ENCODE peak calls at places on chromosomes 11 and 22, in six cellular contexts. One of them, this sample, is unnamed. For H3K4me1, the result is how much of the 10 kb centered on the place peaks cover.

GRCh38 chr11:38927993-38928392 is 2330.0 kb upstream of the RAG2 start:
- DNase-seq in GM23338: no peak
- DNase-seq in prostate gland: no peak
- DNase-seq in K562: no peak
- DNase-seq in aorta: no peak
- DNase-seq in colonic mucosa: no peak
- DNase-seq in this sample: no peak

GRCh38 chr11:86802601-86803051 is 2.3 kb downstream of the PRSS23 start:
- DNase-seq in GM23338: peak
- DNase-seq in prostate gland: peak
- DNase-seq in K562: peak
- DNase-seq in aorta: no peak
- DNase-seq in colonic mucosa: no peak
- DNase-seq in this sample: no peak

GRCh38 chr11:68020575-68020974 is 9.9 kb upstream of the NDUFS8 start:
- DNase-seq in GM23338: peak
- DNase-seq in prostate gland: no peak
- DNase-seq in K562: no peak
- DNase-seq in aorta: no peak
- DNase-seq in colonic mucosa: no peak
- DNase-seq in this sample: no peak

GRCh38 chr22:38214248-38215056 is 12.7 kb downstream of the MAFF start:
- DNase-seq in GM23338: peak
- DNase-seq in prostate gland: peak
- DNase-seq in K562: peak
- DNase-seq in aorta: peak
- DNase-seq in colonic mucosa: peak
- DNase-seq in this sample: peak

GRCh38 chr11:9092085-9092484 is 686 bp upstream of the SCUBE2 start:
- DNase-seq in GM23338: no peak
- DNase-seq in prostate gland: no peak
- DNase-seq in K562: no peak
- DNase-seq in aorta: no peak
- DNase-seq in colonic mucosa: no peak
- DNase-seq in this sample: no peak

GRCh38 chr11:103961010-103961409 is 75.4 kb upstream of the DDI1 start:
- DNase-seq in GM23338: no peak
- DNase-seq in prostate gland: no peak
- DNase-seq in K562: no peak
- DNase-seq in aorta: no peak
- DNase-seq in colonic mucosa: no peak
- DNase-seq in this sample: no peak

GRCh38 chr11:112590778-112591177 is 330.1 kb upstream of the PLET1 start:
- DNase-seq in GM23338: peak
- DNase-seq in prostate gland: no peak
- DNase-seq in K562: no peak
- DNase-seq in aorta: no peak
- DNase-seq in colonic mucosa: no peak
- DNase-seq in this sample: no peak

GRCh38 chr11:8056810-8057463 is 24.1 kb upstream of the TUB start:
- DNase-seq in GM23338: no peak
- DNase-seq in prostate gland: no peak
- DNase-seq in K562: no peak
- DNase-seq in aorta: peak
- DNase-seq in colonic mucosa: no peak
- DNase-seq in this sample: no peak

GRCh38 chr11:118790357-118791014 is 478 bp downstream of the DDX6 start:
- DNase-seq in GM23338: peak
- DNase-seq in prostate gland: peak
- DNase-seq in K562: peak
- DNase-seq in aorta: peak
- DNase-seq in colonic mucosa: peak
- DNase-seq in this sample: peak

GRCh38 chr11:57515332-57516060 is at the start of gene SLC43A1:
- DNase-seq in GM23338: peak
- DNase-seq in prostate gland: peak
- DNase-seq in K562: peak
- DNase-seq in aorta: peak
- DNase-seq in colonic mucosa: peak
- DNase-seq in this sample: peak

GRCh38 chr11:61579398-61580291 is 1.2 kb downstream of the SYT7 start:
- DNase-seq in GM23338: peak
- DNase-seq in prostate gland: no peak
- DNase-seq in K562: no peak
- DNase-seq in aorta: no peak
- DNase-seq in colonic mucosa: no peak
- DNase-seq in this sample: no peak

GRCh38 chr11:132872223-132872622 is 660.1 kb downstream of the OPCML start:
- DNase-seq in GM23338: no peak
- DNase-seq in prostate gland: no peak
- DNase-seq in K562: no peak
- DNase-seq in aorta: no peak
- DNase-seq in colonic mucosa: no peak
- DNase-seq in this sample: no peak

GRCh38 chr11:69708731-69709401 is 5.0 kb upstream of the FGF19 start:
- DNase-seq in GM23338: peak
- DNase-seq in prostate gland: no peak
- DNase-seq in K562: no peak
- DNase-seq in aorta: no peak
- DNase-seq in colonic mucosa: no peak
- DNase-seq in this sample: no peak

GRCh38 chr22:19289475-19290161 is 1.9 kb downstream of the CLTCL1 start:
- DNase-seq in GM23338: no peak
- DNase-seq in prostate gland: no peak
- DNase-seq in K562: peak
- DNase-seq in aorta: no peak
- DNase-seq in colonic mucosa: no peak
- DNase-seq in this sample: no peak

GRCh38 chr11:61507962-61508824 is at the start of gene LRRC10B:
- DNase-seq in GM23338: peak
- DNase-seq in prostate gland: no peak
- DNase-seq in K562: peak
- DNase-seq in aorta: no peak
- DNase-seq in colonic mucosa: peak
- DNase-seq in this sample: no peak

GRCh38 chr22:19143967-19144400 is 467 bp downstream of the ESS2 start:
- DNase-seq in GM23338: no peak
- DNase-seq in prostate gland: no peak
- DNase-seq in K562: peak
- DNase-seq in aorta: no peak
- DNase-seq in colonic mucosa: no peak
- DNase-seq in this sample: peak

GRCh38 chr22:49020314-49020713 is 807.4 kb downstream of the BRD1 start:
- DNase-seq in GM23338: no peak
- DNase-seq in prostate gland: no peak
- DNase-seq in K562: no peak
- DNase-seq in aorta: no peak
- DNase-seq in colonic mucosa: no peak
- DNase-seq in this sample: no peak

GRCh38 chr22:39527481-39527961 is 5.0 kb downstream of the RPS19BP1 start:
- DNase-seq in GM23338: peak
- DNase-seq in prostate gland: peak
- DNase-seq in K562: peak
- DNase-seq in aorta: no peak
- DNase-seq in colonic mucosa: peak
- DNase-seq in this sample: no peak

GRCh38 chr11:2891291-2891690 is 5.7 kb upstream of the CDKN1C start:
- DNase-seq in GM23338: peak
- DNase-seq in prostate gland: no peak
- DNase-seq in K562: peak
- DNase-seq in aorta: no peak
- DNase-seq in colonic mucosa: no peak
- DNase-seq in this sample: no peak

GRCh38 chr11:122628691-122629555 is 26.6 kb upstream of the UBASH3B start:
- DNase-seq in GM23338: peak
- DNase-seq in prostate gland: peak
- DNase-seq in K562: peak
- DNase-seq in aorta: peak
- DNase-seq in colonic mucosa: peak
- DNase-seq in this sample: peak

GRCh38 chr11:78228467-78228866 is 39.7 kb downstream of the USP35 start:
- DNase-seq in GM23338: peak
- DNase-seq in prostate gland: no peak
- DNase-seq in K562: peak
- DNase-seq in aorta: no peak
- DNase-seq in colonic mucosa: peak
- DNase-seq in this sample: no peak

GRCh38 chr22:48574776-48575566 is 1252.7 kb downstream of the BRD1 start:
- DNase-seq in GM23338: peak
- DNase-seq in prostate gland: peak
- DNase-seq in K562: no peak
- DNase-seq in aorta: peak
- DNase-seq in colonic mucosa: peak
- DNase-seq in this sample: no peak

GRCh38 chr22:43782448-43782847 is 29.7 kb downstream of the EFCAB6 start:
- DNase-seq in GM23338: no peak
- DNase-seq in prostate gland: no peak
- DNase-seq in K562: no peak
- DNase-seq in aorta: no peak
- DNase-seq in colonic mucosa: no peak
- DNase-seq in this sample: no peak

GRCh38 chr22:11253000-11253511 is 4274.9 kb upstream of the OR11H1 start:
- DNase-seq in GM23338: no peak
- DNase-seq in prostate gland: no peak
- DNase-seq in K562: no peak
- DNase-seq in aorta: peak
- DNase-seq in colonic mucosa: no peak
- DNase-seq in this sample: no peak

GRCh38 chr11:117202386-117203068 is 3.4 kb downstream of the TAGLN start:
- DNase-seq in GM23338: no peak
- DNase-seq in prostate gland: no peak
- DNase-seq in K562: no peak
- DNase-seq in aorta: no peak
- DNase-seq in colonic mucosa: no peak
- DNase-seq in this sample: no peak
- H3K4me3 ChIP-seq in GM23338: no peak
- H3K4me3 ChIP-seq in prostate gland: peak
- H3K4me3 ChIP-seq in K562: no peak
- H3K4me3 ChIP-seq in aorta: peak
- H3K4me3 ChIP-seq in colonic mucosa: peak
- H3K4me3 ChIP-seq in this sample: no peak

DNA sequence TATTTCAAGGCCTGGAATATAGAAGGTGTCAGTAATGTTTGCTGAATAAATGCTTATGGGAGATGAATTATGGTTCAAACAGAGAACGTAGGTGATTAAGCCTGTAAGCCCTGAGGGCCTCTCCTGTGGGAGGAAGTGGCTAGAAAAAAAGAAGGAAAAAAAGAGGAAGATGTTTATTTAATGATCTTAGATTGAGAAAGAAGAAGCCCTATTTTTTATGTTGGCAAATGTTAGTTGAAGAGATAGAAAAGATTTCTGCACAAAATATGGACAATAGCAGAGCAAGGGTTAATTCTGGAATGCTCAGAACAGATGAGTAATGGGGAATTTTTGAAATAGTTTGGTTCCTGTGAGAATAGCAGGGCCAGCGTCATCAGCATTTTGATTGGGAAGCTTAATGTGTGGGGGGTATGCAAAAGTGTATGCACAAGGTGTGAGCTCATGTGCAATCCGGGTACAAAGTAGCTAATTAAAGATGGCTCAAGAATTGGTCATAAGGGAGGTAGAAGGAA is 95.7 kb downstream of the TEAD1 start:
- DNase-seq in GM23338: peak
- DNase-seq in prostate gland: no peak
- DNase-seq in K562: no peak
- DNase-seq in aorta: no peak
- DNase-seq in colonic mucosa: no peak
- DNase-seq in this sample: no peak
- H3K4me1 ChIP-seq in GM23338: half or more
- H3K4me1 ChIP-seq in prostate gland: under half
- H3K4me1 ChIP-seq in K562: under half
- H3K4me1 ChIP-seq in aorta: under half
- H3K4me1 ChIP-seq in colonic mucosa: under half
- H3K4me1 ChIP-seq in this sample: under half

GRCh38 chr11:65890324-65891179 is at the start of gene CCDC85B:
- DNase-seq in GM23338: peak
- DNase-seq in prostate gland: peak
- DNase-seq in K562: peak
- DNase-seq in aorta: peak
- DNase-seq in colonic mucosa: peak
- DNase-seq in this sample: peak

GRCh38 chr11:65894034-65894591 is 3.6 kb downstream of the CCDC85B start:
- DNase-seq in GM23338: no peak
- DNase-seq in prostate gland: no peak
- DNase-seq in K562: no peak
- DNase-seq in aorta: peak
- DNase-seq in colonic mucosa: no peak
- DNase-seq in this sample: no peak

GRCh38 chr11:65891180-65892136 is 985 bp downstream of the CCDC85B start:
- DNase-seq in GM23338: peak
- DNase-seq in prostate gland: no peak
- DNase-seq in K562: peak
- DNase-seq in aorta: peak
- DNase-seq in colonic mucosa: no peak
- DNase-seq in this sample: no peak

GRCh38 chr11:65895482-65895981 is 4.7 kb downstream of the FOSL1 start:
- DNase-seq in GM23338: no peak
- DNase-seq in prostate gland: no peak
- DNase-seq in K562: no peak
- DNase-seq in aorta: no peak
- DNase-seq in colonic mucosa: no peak
- DNase-seq in this sample: no peak

DNA sequence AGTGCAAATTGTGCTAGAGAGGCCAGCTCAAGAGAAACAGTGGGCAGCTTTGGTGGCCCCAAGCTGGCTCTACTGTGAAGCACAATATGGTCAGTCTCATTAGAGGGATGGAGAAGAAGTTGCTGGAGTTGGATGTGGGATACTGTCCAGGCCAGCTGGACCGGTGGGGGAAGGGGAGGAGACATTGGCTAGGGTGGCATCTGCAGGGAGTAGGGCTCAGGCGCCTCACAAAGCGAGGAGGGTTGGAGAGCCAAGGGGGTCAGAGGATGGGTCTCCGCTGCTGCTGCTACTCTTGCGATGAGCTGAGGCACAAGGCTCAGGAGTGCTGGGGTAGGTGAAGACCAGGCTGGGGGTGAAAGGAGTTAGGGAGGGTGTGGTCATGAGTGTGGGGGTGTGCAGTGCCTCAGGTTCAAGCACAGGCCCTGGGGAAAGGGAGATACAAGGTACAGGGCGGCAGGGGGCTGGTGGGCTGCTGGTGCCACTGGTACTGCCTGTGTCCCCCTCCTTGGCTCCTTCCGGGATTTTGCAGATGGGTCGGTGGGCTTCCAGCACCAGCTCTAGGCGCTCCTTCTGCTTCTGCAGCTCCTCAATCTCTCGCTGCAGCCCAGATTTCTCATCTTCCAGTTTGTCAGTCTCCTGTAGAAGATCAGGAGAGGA is 2.3 kb downstream of the CCDC85B start:
- DNase-seq in GM23338: no peak
- DNase-seq in prostate gland: no peak
- DNase-seq in K562: no peak
- DNase-seq in aorta: no peak
- DNase-seq in colonic mucosa: no peak
- DNase-seq in this sample: no peak
- H3K4me3 ChIP-seq in GM23338: peak
- H3K4me3 ChIP-seq in prostate gland: no peak
- H3K4me3 ChIP-seq in K562: peak
- H3K4me3 ChIP-seq in aorta: no peak
- H3K4me3 ChIP-seq in colonic mucosa: peak
- H3K4me3 ChIP-seq in this sample: peak

GRCh38 chr22:33537059-33537458 is 383.2 kb downstream of the LARGE1 start:
- DNase-seq in GM23338: no peak
- DNase-seq in prostate gland: no peak
- DNase-seq in K562: no peak
- DNase-seq in aorta: no peak
- DNase-seq in colonic mucosa: no peak
- DNase-seq in this sample: no peak
- H3K4me1 ChIP-seq in GM23338: under half
- H3K4me1 ChIP-seq in prostate gland: under half
- H3K4me1 ChIP-seq in K562: under half
- H3K4me1 ChIP-seq in aorta: under half
- H3K4me1 ChIP-seq in colonic mucosa: under half
- H3K4me1 ChIP-seq in this sample: under half